ENCODE peak calls at places on chromosome 1, in ten cellular contexts. R is spleen, J is AG04450, D is endodermal cell, B is heart right ventricle, Q is thoracic aorta, C is cardiac muscle cell, A is breast epithelium, Y is lung, I is tibial nerve. T is an unnamed sample.

GRCh38 chr1:31112223-31112622 is 46.7 kb upstream of the PUM1 start:
- DNase-seq in J (no peak), D (no peak), B (no peak), Y (no peak), R (no peak), A (no peak), I (no peak), Q (no peak), C (no peak), T (no peak)

GRCh38 chr1:229347528-229347927 is 4.7 kb upstream of the CCSAP start:
- DNase-seq in C (no peak), R (no peak), J (no peak), Y (no peak), D (no peak), B (no peak), Q (no peak), I (no peak), A (no peak), T (no peak)

GRCh38 chr1:87117761-87118160 is 203.3 kb downstream of the HS2ST1 start:
- DNase-seq in A (no peak), J (no peak), Y (no peak), D (no peak), Q (no peak), B (no peak), R (no peak), I (no peak), C (no peak), T (no peak)

GRCh38 chr1:159000627-159001026 is 9.1 kb upstream of the IFI16 start:
- DNase-seq in D (peak), C (peak), A (peak), Q (peak), Y (peak), R (no peak), J (peak), B (peak), I (peak), T (peak)

GRCh38 chr1:7450772-7451171 is 320.3 kb upstream of the VAMP3 start:
- DNase-seq in Q (no peak), D (no peak), R (no peak), C (no peak), Y (no peak), J (no peak), I (no peak), B (no peak), A (no peak), T (no peak)

GRCh38 chr1:108663074-108663473 is 2.2 kb upstream of the HENMT1 start:
- DNase-seq in C (peak), Y (no peak), R (no peak), A (no peak), D (no peak), I (no peak), J (no peak), Q (no peak), B (no peak), T (no peak)

GRCh38 chr1:15676688-15677661 is 7.1 kb upstream of the PLEKHM2 start:
- DNase-seq in I (no peak), C (no peak), J (no peak), D (peak), R (no peak), Q (no peak), B (no peak), Y (no peak), A (no peak), T (no peak)

GRCh38 chr1:36920801-36921405 is 113.4 kb downstream of the GRIK3 start:
- DNase-seq in D (no peak), C (no peak), J (no peak), R (no peak), B (no peak), I (no peak), Q (no peak), A (no peak), Y (no peak), T (no peak)

GRCh38 chr1:158087320-158087927 is 93.3 kb upstream of the CD1D start:
- DNase-seq in C (peak), D (peak), B (no peak), I (peak), J (peak), Y (peak), Q (no peak), A (no peak), R (peak), T (no peak)

GRCh38 chr1:36034692-36035091 is 49.2 kb upstream of the TEKT2 start:
- DNase-seq in I (no peak), B (no peak), C (peak), D (no peak), Y (no peak), A (no peak), R (no peak), J (no peak), Q (no peak), T (no peak)

GRCh38 chr1:225813250-225813964 is 3.5 kb downstream of the EPHX1 start:
- DNase-seq in C (peak), A (no peak), I (peak), R (no peak), J (no peak), D (peak), Y (peak), B (peak), Q (no peak), T (no peak)

GRCh38 chr1:119372493-119373086 is 4.0 kb downstream of the HAO2 start:
- DNase-seq in Q (no peak), I (no peak), A (no peak), J (no peak), Y (peak), R (no peak), C (peak), D (peak), B (no peak), T (no peak)

GRCh38 chr1:205505076-205505729 is 734 bp downstream of the CDK18 start:
- DNase-seq in D (peak), Q (no peak), A (no peak), C (no peak), Y (no peak), B (no peak), I (no peak), J (no peak), R (no peak), T (peak)

DNA sequence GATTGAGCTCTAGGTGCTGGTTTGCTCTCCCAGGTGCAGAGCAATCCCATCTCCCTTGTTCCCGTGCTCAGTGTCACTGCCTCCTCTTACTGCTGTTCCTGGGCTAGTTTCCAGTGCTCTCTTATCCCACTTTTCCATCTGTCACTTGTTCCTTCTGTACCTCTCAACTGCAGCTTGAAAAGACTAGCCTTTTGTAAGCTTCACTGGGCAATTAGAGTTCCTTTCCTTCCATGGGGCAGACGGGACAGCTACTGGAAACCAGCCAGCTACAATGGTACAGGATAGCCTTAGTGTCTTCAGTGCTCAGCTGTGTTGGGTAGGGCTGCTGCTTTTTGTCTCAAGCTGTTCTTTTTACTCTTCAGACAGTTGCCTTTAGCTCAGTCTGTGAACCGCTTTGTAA is 31.6 kb downstream of the AGT start:
- DNase-seq in A (no peak), I (no peak), R (no peak), D (no peak), J (no peak), B (no peak), C (no peak), Y (no peak), Q (no peak), T (peak)
- H3K27ac ChIP-seq in A (no peak), I (no peak), R (no peak), D (no peak), J (no peak), B (no peak), C (peak), Y (peak), Q (peak), T (peak)

DNA sequence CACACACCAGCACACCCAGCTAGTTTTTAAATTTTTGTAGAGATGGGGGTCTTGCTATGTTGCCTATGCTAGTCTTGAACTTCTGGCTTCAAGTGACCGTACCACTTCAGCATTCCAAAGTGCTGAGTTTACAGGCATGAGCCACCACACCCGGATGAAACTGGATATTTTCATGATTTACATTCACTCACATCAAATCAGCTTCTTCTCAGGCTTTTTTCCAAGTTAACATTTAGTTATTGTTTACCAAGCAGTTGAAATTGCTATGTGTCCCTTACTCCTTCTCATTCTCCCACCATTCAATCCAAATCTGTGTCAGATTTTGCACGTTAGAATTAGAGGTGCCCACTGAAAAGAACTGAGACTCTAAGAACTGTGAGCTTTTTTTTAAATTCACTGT is 18.3 kb downstream of the RIT1 start:
- DNase-seq in D (no peak), B (no peak), C (peak), Y (no peak), J (peak), R (no peak), I (no peak), Q (no peak), A (no peak), T (no peak)
- H3K27ac ChIP-seq in D (no peak), B (peak), C (no peak), Y (peak), J (peak), R (peak), I (peak), Q (peak), A (peak), T (peak)

GRCh38 chr1:39676951-39677350 is 5.0 kb upstream of the NT5C1A start:
- DNase-seq in A (no peak), B (no peak), C (no peak), J (no peak), R (peak), I (no peak), Y (peak), D (no peak), Q (no peak), T (no peak)
- H3K27ac ChIP-seq in A (no peak), B (no peak), C (no peak), J (no peak), R (no peak), I (no peak), Y (no peak), D (no peak), Q (no peak), T (no peak)

DNA sequence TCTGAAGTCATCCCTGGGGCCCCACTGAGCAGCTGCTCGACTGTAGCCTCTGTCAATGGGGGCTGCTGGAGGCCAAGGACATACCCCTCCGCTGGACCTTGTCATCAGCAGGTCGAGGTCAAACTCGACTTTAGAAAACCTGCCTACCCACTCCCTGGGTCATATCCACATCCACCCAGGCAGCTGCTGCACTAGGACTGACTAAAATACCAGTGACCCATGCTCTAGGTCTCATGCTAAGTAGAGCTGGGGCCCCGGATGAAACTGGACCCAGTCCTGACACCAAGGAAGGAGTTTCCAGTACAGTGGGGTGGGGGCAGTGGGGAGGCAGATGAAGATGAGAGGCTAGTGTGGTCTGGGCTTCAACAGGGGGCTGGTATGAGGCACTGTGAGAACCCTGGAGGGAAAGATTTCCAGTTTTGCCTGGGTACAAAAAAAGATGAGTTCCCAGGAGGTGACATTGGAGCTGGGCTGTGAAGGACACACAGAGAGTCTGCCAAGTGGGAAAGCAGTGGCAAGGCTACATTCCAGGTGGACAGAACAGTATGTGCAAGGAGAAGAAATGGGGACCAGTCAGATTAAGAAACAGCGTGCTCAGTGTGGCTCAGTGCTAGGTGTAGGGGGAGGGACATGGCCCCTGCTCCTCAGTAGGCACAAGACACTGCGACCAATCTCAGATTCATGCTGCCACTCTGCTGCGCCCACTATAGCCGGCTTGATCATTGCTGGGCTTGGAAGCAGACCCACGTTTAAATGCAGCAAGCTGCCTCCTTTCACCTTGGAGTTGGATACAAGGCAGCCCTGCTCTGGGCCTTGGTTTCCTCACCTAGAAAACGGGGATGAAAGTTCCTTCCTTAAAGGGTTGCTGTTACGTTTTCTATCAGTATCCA is 12.3 kb downstream of the SLC2A1 start:
- DNase-seq in A (no peak), Q (no peak), B (no peak), C (no peak), Y (no peak), I (no peak), D (no peak), R (no peak), J (no peak), T (no peak)
- H3K27ac ChIP-seq in A (peak), Q (peak), B (peak), C (peak), Y (peak), I (no peak), D (peak), R (peak), J (peak), T (peak)

DNA sequence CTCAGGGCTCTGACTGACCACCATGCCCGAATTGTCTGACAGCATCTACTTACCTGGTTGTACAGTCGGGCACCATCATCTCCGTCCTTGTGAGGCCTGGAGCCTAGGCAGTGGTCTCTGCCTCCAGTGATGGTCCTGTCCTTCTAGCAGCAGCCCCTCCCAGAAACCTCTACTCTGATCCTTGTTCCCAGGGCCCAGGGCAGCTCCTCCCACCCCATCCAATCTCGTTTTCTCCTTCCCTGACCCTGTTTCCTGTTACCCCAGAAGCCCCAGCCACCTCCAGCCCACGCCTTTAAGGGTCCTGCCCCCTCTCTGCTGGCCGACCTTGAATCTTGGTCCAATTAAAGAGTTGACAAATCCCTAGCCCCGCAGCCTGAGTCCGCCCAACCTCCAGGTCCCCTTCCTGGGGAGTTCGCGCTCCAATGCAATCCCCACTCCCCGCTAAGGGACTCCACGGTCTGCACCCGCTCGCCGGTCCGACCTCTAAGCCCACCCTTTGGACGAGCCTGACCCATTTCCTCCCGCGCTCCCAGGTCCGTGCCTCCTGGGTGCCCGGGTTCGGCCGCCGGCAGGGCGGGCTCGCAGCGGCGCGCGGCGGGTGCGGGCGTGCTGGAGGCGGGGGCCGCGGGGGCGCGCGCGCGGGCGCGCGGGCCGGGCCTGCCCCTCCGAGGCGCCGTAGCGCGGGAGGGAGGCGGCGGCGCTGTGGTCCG is at the start of gene B4GALT2:
- DNase-seq in A (no peak), B (peak), C (peak), D (peak), J (no peak), Q (no peak), I (no peak), Y (no peak), R (peak), T (no peak)
- H3K27ac ChIP-seq in A (peak), B (peak), C (no peak), D (peak), J (peak), Q (peak), I (peak), Y (peak), R (peak), T (peak)

GRCh38 chr1:223726380-223727001 is 14.2 kb downstream of the CAPN2 start:
- DNase-seq in J (peak), Q (peak), Y (peak), C (peak), B (peak), I (peak), R (peak), A (no peak), D (peak), T (no peak)
- H3K27ac ChIP-seq in J (peak), Q (peak), Y (peak), C (no peak), B (peak), I (peak), R (peak), A (peak), D (peak), T (peak)

GRCh38 chr1:68331117-68331865 is 99.0 kb upstream of the WLS start:
- DNase-seq in R (no peak), J (peak), C (peak), Y (no peak), B (no peak), Q (no peak), I (no peak), D (no peak), A (no peak), T (no peak)
- H3K27ac ChIP-seq in R (no peak), J (peak), C (no peak), Y (no peak), B (no peak), Q (no peak), I (no peak), D (no peak), A (no peak), T (no peak)

GRCh38 chr1:152397474-152397873 is 16.6 kb downstream of the CRNN start:
- DNase-seq in B (no peak), C (no peak), A (no peak), J (no peak), R (no peak), Q (no peak), I (no peak), D (no peak), Y (no peak), T (no peak)

GRCh38 chr1:152394151-152394550 is 19.9 kb downstream of the CRNN start:
- DNase-seq in J (no peak), Y (no peak), D (no peak), I (no peak), Q (no peak), R (no peak), A (no peak), C (no peak), B (no peak), T (no peak)

DNA sequence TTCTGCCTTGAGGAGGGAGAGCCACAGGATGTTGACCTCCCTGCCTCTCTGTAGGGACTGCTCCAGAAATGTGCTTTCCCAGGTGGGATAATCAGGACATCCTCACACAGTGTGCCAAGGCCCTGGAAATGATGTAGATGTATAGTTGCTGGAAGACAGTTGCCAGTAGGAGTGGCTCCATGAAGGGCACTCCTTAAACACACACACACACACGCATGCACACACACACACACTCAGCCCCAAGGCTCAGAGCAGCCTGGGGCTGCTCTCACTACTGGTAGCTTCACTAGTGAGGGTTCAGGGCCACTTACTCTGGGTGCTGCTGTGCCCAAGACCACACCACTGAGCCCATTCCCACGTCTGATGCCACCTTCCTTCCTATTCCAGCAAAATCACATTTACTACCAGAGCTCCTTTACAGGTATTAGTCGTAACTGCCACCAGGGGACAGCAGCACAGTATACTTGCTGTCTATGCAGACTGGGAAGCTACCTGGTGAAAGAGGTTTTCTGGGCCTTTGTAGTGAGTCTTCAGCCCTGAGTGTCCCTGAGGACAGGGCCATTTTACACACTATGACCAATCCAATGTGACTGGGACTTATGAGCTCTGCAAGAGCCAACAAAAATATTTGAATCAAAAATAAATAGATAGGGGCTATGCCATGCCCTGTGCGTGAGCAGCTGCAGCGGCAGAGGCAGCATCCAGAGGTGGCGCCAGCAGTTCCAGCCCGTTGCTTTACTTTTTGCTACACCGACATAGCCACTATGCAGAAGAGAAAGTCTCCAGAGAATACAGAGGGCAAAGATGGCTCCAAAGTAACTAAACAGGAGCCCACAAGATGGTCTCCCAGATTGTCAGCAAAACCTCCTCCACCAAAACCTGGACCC is 15.0 kb downstream of the CRNN start:
- DNase-seq in B (no peak), Q (no peak), C (peak), R (no peak), J (no peak), Y (no peak), I (no peak), D (no peak), A (no peak), T (no peak)
- H3K27ac ChIP-seq in B (no peak), Q (no peak), C (no peak), R (no peak), J (peak), Y (no peak), I (no peak), D (no peak), A (no peak), T (no peak)

DNA sequence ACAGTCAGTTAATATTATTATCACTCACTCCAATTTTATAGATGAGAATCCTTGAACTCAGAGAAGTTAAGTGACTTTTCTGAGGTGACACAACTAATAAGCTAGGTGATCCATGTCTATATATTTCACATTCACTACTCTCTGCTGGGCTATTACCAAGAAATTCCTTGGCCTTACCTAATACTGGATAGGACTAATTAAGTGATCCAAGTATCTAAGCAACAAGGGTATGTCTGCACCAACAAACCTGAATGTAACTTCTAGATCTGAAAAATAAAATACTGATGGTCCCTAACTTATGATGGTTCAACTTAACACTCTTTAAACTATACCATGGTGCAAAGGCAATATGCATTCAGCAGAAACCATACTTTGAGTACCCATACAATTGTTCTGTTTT is 14.8 kb upstream of the CASQ2 start:
- DNase-seq in C (no peak), R (no peak), Q (no peak), D (no peak), Y (no peak), J (no peak), A (no peak), B (no peak), I (no peak), T (no peak)
- H3K27ac ChIP-seq in C (no peak), R (no peak), Q (no peak), D (no peak), Y (no peak), J (no peak), A (no peak), B (no peak), I (no peak), T (no peak)

GRCh38 chr1:193060938-193061337 is 1.5 kb downstream of the RO60 start:
- DNase-seq in C (peak), R (no peak), Y (no peak), J (no peak), B (no peak), I (no peak), A (no peak), D (no peak), Q (no peak), T (peak)

GRCh38 chr1:193058529-193059281 is 455 bp downstream of the UCHL5 start:
- DNase-seq in D (no peak), Q (no peak), I (peak), C (peak), A (peak), R (peak), B (peak), Y (peak), J (no peak), T (no peak)

GRCh38 chr1:193062698-193063463 is 3.5 kb downstream of the RO60 start:
- DNase-seq in D (no peak), Y (no peak), A (no peak), B (no peak), J (no peak), C (no peak), Q (no peak), I (no peak), R (no peak), T (no peak)

GRCh38 chr1:193054169-193054675 is 4.9 kb downstream of the UCHL5 start:
- DNase-seq in Q (no peak), B (no peak), J (no peak), R (no peak), A (no peak), I (no peak), D (no peak), Y (no peak), C (no peak), T (no peak)

GRCh38 chr1:193059282-193060225 is at the start of the genes RO60 and UCHL5:
- DNase-seq in I (peak), D (peak), Q (peak), B (peak), Y (peak), A (peak), R (peak), J (peak), C (peak), T (peak)
- H3K27ac ChIP-seq in I (peak), D (peak), Q (peak), B (peak), Y (peak), A (peak), R (peak), J (peak), C (peak), T (peak)

T was measured in substantia nigra.